ENCODE peak calls at places on chromosomes 5 and 9, in seven cellular contexts. I is tibial artery, B is lower lobe of right lung, J is mammary epithelial cell, Y is A549, R is pancreas, A is tibial nerve. D is an unnamed sample.

GRCh38 chr5:6822556-6823343 is 109.5 kb downstream of the TENT4A start:
- DNase-seq in R (no peak), Y (no peak), B (no peak), A (no peak), J (no peak), I (no peak), D (peak; percentile 64)

GRCh38 chr5:140054086-140054689 is 11.1 kb upstream of the NRG2 start:
- DNase-seq in A (no peak), B (no peak), I (no peak), R (peak; percentile 44), Y (no peak), J (no peak), D (no peak)

GRCh38 chr9:79034583-79034982 is 537.2 kb upstream of the TLE4 start:
- DNase-seq in J (no peak), R (no peak), I (no peak), A (no peak), B (no peak), Y (no peak), D (no peak)

GRCh38 chr9:86405926-86406325 is 51.7 kb upstream of the TUT7 start:
- DNase-seq in R (no peak), I (no peak), Y (peak; percentile 59), A (no peak), B (no peak), J (peak; percentile 96), D (no peak)

GRCh38 chr5:1276930-1277329 is 17.9 kb downstream of the TERT start:
- DNase-seq in Y (no peak), J (no peak), B (no peak), R (no peak), A (no peak), I (no peak), D (peak; percentile 69)

GRCh38 chr5:64505769-64506566 is at the start of gene RGS7BP:
- DNase-seq in I (peak; percentile 72), A (no peak), R (peak; percentile 18), B (peak; percentile 46), J (peak; percentile 22), Y (peak; percentile 19), D (peak; percentile 28)

GRCh38 chr5:112977440-112977861 is 853 bp downstream of the DCP2 start:
- DNase-seq in I (no peak), J (no peak), R (no peak), Y (no peak), B (no peak), A (no peak), D (no peak)

GRCh38 chr5:176614805-176615478 is 5.0 kb upstream of the GPRIN1 start:
- DNase-seq in B (no peak), R (no peak), I (no peak), Y (no peak), J (peak; percentile 60), A (no peak), D (no peak)

GRCh38 chr5:154793599-154794524 is 38.7 kb downstream of the LARP1 start:
- DNase-seq in R (no peak), I (peak; percentile 60), J (no peak), A (no peak), B (no peak), Y (no peak), D (peak; percentile 78)

GRCh38 chr5:52707626-52708025 is 80.1 kb upstream of the ITGA1 start:
- DNase-seq in J (no peak), Y (no peak), R (no peak), A (no peak), B (no peak), I (no peak), D (no peak)

GRCh38 chr5:52706775-52707174 is 80.9 kb upstream of the ITGA1 start:
- DNase-seq in J (no peak), Y (no peak), R (no peak), I (no peak), B (no peak), A (no peak), D (no peak)

GRCh38 chr5:52702877-52703276 is 84.8 kb upstream of the ITGA1 start:
- DNase-seq in I (no peak), B (no peak), A (no peak), Y (no peak), J (no peak), R (no peak), D (no peak)

GRCh38 chr5:52708463-52708862 is 79.3 kb upstream of the ITGA1 start:
- DNase-seq in J (no peak), R (no peak), B (no peak), I (no peak), A (no peak), Y (no peak), D (no peak)

DNA sequence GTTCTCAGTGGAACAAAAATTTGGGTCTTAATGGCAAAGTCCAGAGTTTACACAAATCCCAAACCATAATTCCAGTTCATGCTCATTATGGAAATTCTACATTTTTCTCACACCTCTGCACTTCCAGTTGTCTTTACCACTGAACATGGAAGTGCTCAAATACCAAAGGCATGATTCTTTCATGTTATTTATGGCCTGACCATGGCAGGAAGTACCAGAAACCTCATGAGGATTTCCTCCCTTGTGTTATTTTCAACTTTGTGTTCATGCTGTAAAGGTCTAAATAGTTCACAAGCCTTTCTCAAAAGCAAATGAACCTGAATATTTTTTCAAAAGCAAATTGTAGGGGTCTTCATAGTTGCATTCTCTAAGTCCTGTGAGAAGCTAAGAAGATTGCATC is 82.0 kb upstream of the ITGA1 start:
- DNase-seq in B (no peak), J (peak; percentile 6), I (no peak), Y (no peak), A (no peak), R (no peak), D (no peak)
- H3K4me1 ChIP-seq in B (peaks cover 11% of the 10 kb centered on the region), J (peaks cover 16% of the 10 kb centered on the region), I (peaks cover 9% of the 10 kb centered on the region), Y (no peaks in the 10 kb centered on the region), A (peaks cover 16% of the 10 kb centered on the region), R (peaks cover 9% of the 10 kb centered on the region), D (peaks cover 13% of the 10 kb centered on the region)

GRCh38 chr5:37247496-37247895 is 1.7 kb downstream of the CPLANE1 start:
- DNase-seq in J (no peak), B (no peak), Y (no peak), R (no peak), I (no peak), A (no peak), D (no peak)

GRCh38 chr5:37249820-37250175 is 622 bp upstream of the CPLANE1 start:
- DNase-seq in B (no peak), I (no peak), J (no peak), Y (no peak), R (peak; percentile 16), A (no peak), D (no peak)

GRCh38 chr5:37248387-37248969 is 698 bp downstream of the CPLANE1 start:
- DNase-seq in A (no peak), J (peak; percentile 5), R (no peak), B (no peak), I (no peak), Y (peak; percentile 44), D (no peak)

GRCh38 chr5:37247036-37247435 is 2.1 kb downstream of the CPLANE1 start:
- DNase-seq in B (no peak), I (no peak), R (no peak), Y (no peak), A (no peak), J (no peak), D (no peak)

GRCh38 chr5:37248970-37249819 is at the start of gene CPLANE1:
- DNase-seq in B (peak; percentile 86), Y (peak; percentile 81), A (peak; percentile 39), I (peak; percentile 88), R (peak; percentile 70), J (peak; percentile 60), D (peak; percentile 82)
- TF ChIP-seq CTCF in B (no peak), Y (no peak), A (no peak), I (no peak), R (no peak), J (peak; percentile 17), D (peak; percentile 36)

GRCh38 chr5:149123211-149123610 is 18.1 kb upstream of the ABLIM3 start:
- DNase-seq in B (no peak), R (no peak), A (no peak), J (no peak), Y (no peak), I (no peak), D (peak; percentile 50)
- H3K4me1 ChIP-seq in B (no peaks in the 10 kb centered on the region), R (peaks cover 5% of the 10 kb centered on the region), A (peaks cover 12% of the 10 kb centered on the region), J (peaks cover 33% of the 10 kb centered on the region), Y (no peaks in the 10 kb centered on the region), I (no peaks in the 10 kb centered on the region), D (no peaks in the 10 kb centered on the region)

DNA sequence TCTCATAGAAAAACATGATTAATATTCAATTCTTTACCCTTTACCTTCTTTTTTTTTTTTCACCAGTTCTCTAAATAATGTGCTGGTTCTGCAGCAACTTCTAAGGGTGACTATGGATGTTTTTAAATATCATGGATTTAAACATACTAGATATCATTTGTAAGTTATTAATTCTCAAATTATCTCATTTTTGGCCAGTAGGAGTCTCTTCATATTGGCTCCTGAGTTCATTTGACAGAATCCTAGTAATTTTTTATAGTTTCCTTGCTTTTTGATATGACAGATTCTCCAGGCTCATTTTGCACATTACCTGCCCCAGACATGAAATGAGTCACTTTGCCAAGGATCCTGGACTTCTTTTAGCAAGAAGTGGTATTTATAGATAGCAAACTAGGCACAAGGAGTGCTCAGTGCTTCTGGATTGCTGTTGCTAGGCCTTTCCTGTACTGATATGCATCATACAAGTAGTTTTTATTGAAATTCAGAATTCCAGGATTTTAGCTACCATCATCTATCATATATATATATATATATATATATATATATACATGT is 201.3 kb upstream of the IL12B start:
- DNase-seq in B (no peak), Y (no peak), I (no peak), J (no peak), R (no peak), A (no peak), D (no peak)
- TF ChIP-seq CTCF in B (no peak), Y (peak; percentile 35), I (peak; percentile 22), J (peak; percentile 30), R (no peak), A (no peak), D (no peak)

GRCh38 chr5:178209334-178210072 is 5.2 kb downstream of the HNRNPAB start:
- DNase-seq in J (no peak), Y (no peak), B (no peak), A (no peak), I (no peak), R (no peak), D (no peak)
- H3K4me1 ChIP-seq in J (peaks cover 23% of the 10 kb centered on the region), Y (peaks cover 30% of the 10 kb centered on the region), B (peaks cover 28% of the 10 kb centered on the region), A (peaks cover 41% of the 10 kb centered on the region), I (peaks cover 22% of the 10 kb centered on the region), R (peaks cover 25% of the 10 kb centered on the region), D (peaks cover 23% of the 10 kb centered on the region)

DNA sequence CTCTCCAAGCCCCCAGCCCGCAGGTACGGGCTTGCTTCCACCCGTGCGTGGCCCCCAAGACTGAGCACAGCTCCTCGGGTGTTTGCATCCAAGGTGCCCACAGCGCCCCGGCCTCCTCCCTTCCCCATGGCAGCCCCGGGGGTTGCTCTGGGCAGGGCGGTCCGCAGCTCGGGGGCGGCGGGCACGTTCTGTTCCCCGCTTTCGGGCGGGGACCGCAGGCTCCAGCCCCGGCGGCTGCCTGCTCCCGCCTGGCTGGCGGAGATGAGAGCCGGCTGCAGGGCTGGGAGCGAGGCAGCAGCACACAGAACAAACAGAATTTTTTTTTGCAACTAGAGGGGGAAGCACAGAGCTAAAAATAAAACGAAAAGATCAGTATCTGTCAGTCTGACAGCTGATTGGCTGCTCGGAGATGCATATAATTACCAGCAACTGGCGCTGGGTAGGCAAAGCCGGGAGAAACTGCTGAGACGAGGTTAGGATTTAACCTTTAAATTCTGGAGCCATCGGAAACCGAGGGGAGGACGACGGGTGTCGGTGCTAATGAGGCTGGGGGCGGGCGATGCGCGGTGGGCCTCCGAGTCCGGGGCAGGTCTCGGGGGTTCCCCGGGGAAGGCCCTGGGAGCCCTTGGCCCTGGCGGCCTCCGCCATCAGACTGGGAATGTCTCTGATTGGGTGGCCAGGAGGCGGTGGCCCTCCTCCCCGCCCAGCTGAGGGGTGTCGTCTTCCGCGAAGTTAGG is 142.7 kb upstream of the IER5L start:
- DNase-seq in A (peak; percentile 26), R (peak; percentile 54), Y (no peak), J (no peak), B (peak; percentile 76), I (peak; percentile 88), D (peak; percentile 90)
- TF ChIP-seq CTCF in A (peak; percentile 36), R (no peak), Y (no peak), J (no peak), B (peak; percentile 22), I (no peak), D (peak; percentile 40)

GRCh38 chr5:178120661-178121357 is 7.5 kb downstream of the N4BP3 start:
- DNase-seq in Y (peak; percentile 70), J (no peak), R (peak; percentile 91), A (peak; percentile 21), B (peak; percentile 85), I (no peak), D (peak; percentile 77)
- H3K4me1 ChIP-seq in Y (no peaks in the 10 kb centered on the region), J (no peaks in the 10 kb centered on the region), R (peaks cover 7% of the 10 kb centered on the region), A (peaks cover 15% of the 10 kb centered on the region), B (peaks cover 28% of the 10 kb centered on the region), I (peaks cover 19% of the 10 kb centered on the region), D (peaks cover 64% of the 10 kb centered on the region)

D was measured in upper lobe of left lung.